ENCODE peak calls at places on chromosome 20, in four cellular contexts. V, L, R and O are unnamed samples.

GRCh38 chr20:38878798-38879197 is 47.4 kb upstream of the FAM83D start:
- DNase-seq in V (no peak), R (no peak), L (peak; percentile 51), O (no peak)

GRCh38 chr20:43931976-43932375 is 17.3 kb downstream of the TOX2 start:
- DNase-seq in V (no peak), R (no peak), L (no peak), O (no peak)

GRCh38 chr20:34302312-34302722 is 838 bp downstream of the AHCY start:
- DNase-seq in L (peak; percentile 58), V (no peak), R (no peak), O (no peak)

GRCh38 chr20:19451591-19452295 is 239.3 kb downstream of the SLC24A3 start:
- DNase-seq in L (no peak), R (no peak), V (no peak), O (no peak)

GRCh38 chr20:1632228-1632577 is 12.4 kb upstream of the SIRPB1 start:
- DNase-seq in V (no peak), L (no peak), R (no peak), O (no peak)

GRCh38 chr20:11267762-11268335 is 594.0 kb upstream of the JAG1 start:
- DNase-seq in R (no peak), L (no peak), V (no peak), O (no peak)

GRCh38 chr20:58755062-58755697 is 62.6 kb downstream of the NPEPL1 start:
- DNase-seq in L (no peak), V (no peak), R (no peak), O (no peak)

GRCh38 chr20:884983-885952 is 30.9 kb downstream of the ANGPT4 start:
- DNase-seq in L (peak; percentile 50), R (peak; percentile 43), V (peak; percentile 70), O (no peak)

GRCh38 chr20:38143646-38144554 is 21.2 kb downstream of the TGM2 start:
- DNase-seq in V (peak; percentile 61), L (peak; percentile 89), R (peak; percentile 71), O (no peak)

GRCh38 chr20:24027229-24027628 is 38.6 kb upstream of the GGTLC1 start:
- DNase-seq in V (peak; percentile 45), R (peak; percentile 74), L (peak; percentile 58), O (peak; percentile 80)

GRCh38 chr20:45300961-45301360 is 5.7 kb upstream of the RBPJL start:
- DNase-seq in R (no peak), V (no peak), L (peak; percentile 36), O (no peak)

GRCh38 chr20:61677928-61678327 is 387.8 kb downstream of the TAF4 start:
- DNase-seq in V (no peak), L (no peak), R (no peak), O (no peak)
- H3K4me3 ChIP-seq in V (no peak overlapping the region), L (no peak overlapping the region), R (no peak overlapping the region), O (no peak overlapping the region)

GRCh38 chr20:25245461-25245860 is 2.4 kb upstream of the PYGB start:
- DNase-seq in R (no peak), V (no peak), L (no peak), O (peak; percentile 40)
- H3K4me3 ChIP-seq in R (no peak overlapping the region), V (no peak overlapping the region), L (no peak overlapping the region), O (no peak overlapping the region)

DNA sequence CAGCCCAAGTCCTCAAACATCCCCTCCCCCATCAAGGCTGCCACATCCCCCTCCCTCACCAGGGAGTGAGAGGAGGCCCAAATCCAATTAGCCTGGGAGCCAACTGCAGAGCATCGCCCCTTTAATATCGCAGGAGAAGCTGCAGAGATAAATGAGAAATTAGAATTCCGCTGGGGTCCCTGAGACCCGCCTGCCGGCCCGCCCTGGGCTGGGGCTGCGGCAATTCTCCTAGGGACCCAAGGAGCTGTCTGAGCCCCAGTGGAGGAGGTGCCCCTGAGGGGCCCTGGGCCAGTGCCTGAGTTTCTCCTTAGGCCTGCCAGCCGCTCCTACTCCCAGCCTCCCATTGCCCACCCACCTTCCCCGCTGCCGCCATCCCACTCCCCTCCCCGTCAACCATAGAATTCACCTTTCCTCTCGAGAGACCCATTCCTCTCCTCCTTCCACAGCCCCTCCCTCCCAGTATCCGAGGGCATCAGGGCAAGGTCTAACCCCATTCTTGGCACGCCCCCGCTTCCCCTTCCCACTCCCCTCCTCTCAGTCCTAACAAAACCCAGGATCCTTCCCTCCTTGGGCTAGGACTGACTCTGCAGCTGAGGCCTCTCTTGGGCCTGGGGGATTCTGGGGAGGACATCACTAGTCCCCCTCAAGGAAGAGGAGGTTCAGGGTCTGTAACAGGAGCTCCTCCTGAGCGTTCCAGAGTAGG is 20.0 kb upstream of the CDH22 start:
- DNase-seq in V (no peak), L (no peak), R (no peak), O (no peak)
- H3K4me3 ChIP-seq in V (no peak overlapping the region), L (no peak overlapping the region), R (no peak overlapping the region), O (no peak overlapping the region)

DNA sequence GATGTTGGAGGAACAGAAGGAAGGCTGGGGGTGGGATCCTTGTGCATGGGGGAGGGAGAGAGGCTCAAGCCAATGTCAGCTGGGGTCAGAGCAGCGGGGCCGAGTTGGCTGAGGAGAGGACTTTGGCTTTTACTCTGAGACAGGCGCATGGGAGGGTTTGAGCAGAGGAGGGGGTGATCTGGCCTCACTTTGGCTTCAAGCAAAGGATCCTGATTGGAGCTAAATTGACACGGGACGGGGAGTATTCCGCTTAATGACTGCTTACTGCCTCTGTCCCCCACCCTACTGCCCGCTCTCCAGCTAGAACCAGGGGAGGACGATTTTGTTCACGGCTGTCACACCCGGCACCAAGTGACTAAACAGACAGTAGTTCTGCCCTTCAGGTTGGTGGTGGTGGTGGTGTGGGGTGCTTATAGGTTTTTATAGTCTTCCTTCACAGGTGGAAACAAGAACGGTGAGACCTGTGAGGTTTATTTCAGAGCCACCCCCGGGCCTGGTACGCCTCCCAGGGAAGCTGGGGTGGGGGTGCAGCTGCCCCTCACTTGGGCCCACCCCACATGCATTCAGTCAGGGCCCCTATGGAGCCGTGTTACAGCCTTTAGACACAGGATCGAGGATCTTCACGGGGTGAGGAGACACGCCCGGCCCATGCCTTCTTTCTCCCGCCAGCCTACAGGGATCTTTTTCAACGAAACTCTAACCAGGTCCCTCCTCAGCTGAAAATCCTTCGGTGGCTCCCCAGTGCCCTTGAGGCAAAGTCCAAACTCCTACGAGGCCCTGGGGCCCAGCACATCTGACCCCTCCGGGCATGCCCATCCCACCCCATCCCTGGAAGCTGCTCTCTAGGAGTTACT is 1.3 kb upstream of the SNAI1 start:
- DNase-seq in V (no peak), R (no peak), L (no peak), O (no peak)
- H3K4me3 ChIP-seq in V (no peak overlapping the region), R (no peak overlapping the region), L (no peak overlapping the region), O (no peak overlapping the region)